ENCODE peak calls at places on chromosomes 4 and X, in six cellular contexts. A, I, D, B, V and Q are unnamed samples.

GRCh38 chr4:20251796-20252655 is at the start of gene SLIT2:
- DNase-seq in A (peak), I (peak), D (peak), B (peak), V (no peak), Q (peak)

GRCh38 chr4:125735107-125735506 is 420.4 kb downstream of the FAT4 start:
- DNase-seq in A (peak), I (peak), D (peak), B (peak), V (no peak), Q (peak)

GRCh38 chr4:150004481-150004880 is 73.8 kb upstream of the DCLK2 start:
- DNase-seq in A (no peak), I (peak), D (peak), B (no peak), V (no peak), Q (no peak)

GRCh38 chrX:38060331-38060878 is 54.1 kb downstream of the SYTL5 start:
- DNase-seq in A (no peak), I (no peak), D (no peak), B (no peak), V (no peak), Q (no peak)

GRCh38 chr4:123497328-123497727 is 100.7 kb downstream of the SPRY1 start:
- DNase-seq in A (no peak), I (no peak), D (no peak), B (no peak), V (no peak), Q (no peak)

GRCh38 chr4:25908491-25908901 is 5.5 kb upstream of the SMIM20 start:
- DNase-seq in A (no peak), I (peak), D (peak), B (no peak), V (no peak), Q (peak)

GRCh38 chr4:89287945-89288344 is 19.7 kb downstream of the GPRIN3 start:
- DNase-seq in A (no peak), I (no peak), D (no peak), B (no peak), V (no peak), Q (no peak)

GRCh38 chrX:37746268-37746931 is 33.5 kb upstream of the CYBB start:
- DNase-seq in A (no peak), I (peak), D (no peak), B (no peak), V (no peak), Q (peak)

GRCh38 chr4:53122280-53123116 is 243.4 kb downstream of the SCFD2 start:
- DNase-seq in A (no peak), I (peak), D (no peak), B (no peak), V (no peak), Q (peak)

GRCh38 chr4:71841336-71841735 is 57.5 kb upstream of the GC start:
- DNase-seq in A (no peak), I (peak), D (no peak), B (no peak), V (no peak), Q (no peak)

GRCh38 chr4:145130788-145131398 is 32.8 kb downstream of the ABCE1 start:
- DNase-seq in A (no peak), I (peak), D (peak), B (no peak), V (no peak), Q (peak)

GRCh38 chr4:100168521-100168920 is 21.7 kb downstream of the DDIT4L start:
- DNase-seq in A (no peak), I (peak), D (peak), B (no peak), V (no peak), Q (no peak)

GRCh38 chr4:39655866-39656265 is 17.2 kb upstream of the SMIM14 start:
- DNase-seq in A (no peak), I (peak), D (peak), B (no peak), V (no peak), Q (no peak)

GRCh38 chrX:68433155-68433980 is at the start of gene OPHN1:
- DNase-seq in A (peak), I (peak), D (peak), B (peak), V (peak), Q (peak)

GRCh38 chrX:38672646-38673045 is 111.3 kb downstream of the TSPAN7 start:
- DNase-seq in A (no peak), I (no peak), D (no peak), B (no peak), V (no peak), Q (no peak)

GRCh38 chrX:74293343-74293946 is 10.5 kb upstream of the ZCCHC13 start:
- DNase-seq in A (peak), I (peak), D (peak), B (peak), V (no peak), Q (peak)

GRCh38 chr4:80091184-80091583 is 18.2 kb upstream of the ANTXR2 start:
- DNase-seq in A (no peak), I (no peak), D (peak), B (no peak), V (no peak), Q (no peak)

GRCh38 chr4:62644372-62644771 is 1444.2 kb downstream of the ADGRL3 start:
- DNase-seq in A (peak), I (peak), D (no peak), B (peak), V (no peak), Q (no peak)

GRCh38 chrX:40262641-40263560 is 165.1 kb upstream of the BCOR start:
- DNase-seq in A (no peak), I (peak), D (peak), B (no peak), V (no peak), Q (peak)

GRCh38 chrX:49761481-49761880 is 65.7 kb upstream of the PAGE1 start:
- DNase-seq in A (no peak), I (peak), D (peak), B (peak), V (no peak), Q (peak)

GRCh38 chr4:60682901-60683300 is 517.2 kb upstream of the ADGRL3 start:
- DNase-seq in A (no peak), I (no peak), D (peak), B (no peak), V (no peak), Q (no peak)

GRCh38 chr4:28886934-28887333 is 1833.2 kb upstream of the PCDH7 start:
- DNase-seq in A (no peak), I (peak), D (peak), B (no peak), V (no peak), Q (no peak)

GRCh38 chr4:4659871-4660651 is 118.2 kb upstream of the STX18 start:
- DNase-seq in A (no peak), I (peak), D (peak), B (no peak), V (no peak), Q (no peak)

GRCh38 chr4:28373601-28374000 is 1513.0 kb downstream of the STIM2 start:
- DNase-seq in A (no peak), I (no peak), D (peak), B (no peak), V (no peak), Q (no peak)

GRCh38 chrX:39967348-39967747 is 130.4 kb downstream of the BCOR start:
- DNase-seq in A (no peak), I (no peak), D (peak), B (no peak), V (no peak), Q (no peak)

GRCh38 chrX:20742106-20742505 is 475.4 kb upstream of the RPS6KA3 start:
- DNase-seq in A (no peak), I (no peak), D (no peak), B (no peak), V (no peak), Q (no peak)

GRCh38 chr4:137267024-137267423 is 265.3 kb downstream of the PCDH18 start:
- DNase-seq in A (no peak), I (no peak), D (peak), B (no peak), V (no peak), Q (peak)

GRCh38 chr4:24278693-24279092 is 305.7 kb downstream of the DHX15 start:
- DNase-seq in A (no peak), I (peak), D (peak), B (no peak), V (no peak), Q (no peak)

GRCh38 chrX:18354369-18355329 is at the start of gene SCML2:
- DNase-seq in A (peak), I (peak), D (peak), B (peak), V (no peak), Q (no peak)
- H3K4ac ChIP-seq in A (no peak), I (no peak), D (peak), B (no peak), V (no peak), Q (no peak)

GRCh38 chrX:140817943-140818342 is 108.4 kb downstream of the LINC00632 start:
- DNase-seq in A (no peak), I (peak), D (peak), B (no peak), V (no peak), Q (no peak)
- H4K91ac ChIP-seq in A (no peak), I (no peak), D (no peak), B (no peak), V (no peak), Q (no peak)

GRCh38 chr4:140047017-140047640 is 106.9 kb downstream of the MAML3 start:
- DNase-seq in A (peak), I (no peak), D (no peak), B (no peak), V (no peak), Q (peak)

GRCh38 chr4:140048419-140049022 is 105.5 kb downstream of the MAML3 start:
- DNase-seq in A (no peak), I (no peak), D (no peak), B (no peak), V (no peak), Q (no peak)

GRCh38 chr4:140046573-140046972 is 107.4 kb downstream of the MAML3 start:
- DNase-seq in A (no peak), I (no peak), D (no peak), B (no peak), V (no peak), Q (peak)

GRCh38 chr4:140049024-140049923 is 104.7 kb downstream of the MAML3 start:
- DNase-seq in A (peak), I (peak), D (peak), B (peak), V (no peak), Q (peak)

GRCh38 chr4:140047781-140048180 is 106.2 kb downstream of the MAML3 start:
- DNase-seq in A (no peak), I (no peak), D (no peak), B (no peak), V (no peak), Q (no peak)
- H3K4ac ChIP-seq in A (no peak), I (no peak), D (no peak), B (no peak), V (no peak), Q (no peak)

GRCh38 chrX:131831185-131831520 is 191.9 kb upstream of the STK26 start:
- DNase-seq in A (no peak), I (no peak), D (peak), B (no peak), V (no peak), Q (no peak)

GRCh38 chrX:131837325-131837724 is 185.8 kb upstream of the STK26 start:
- DNase-seq in A (no peak), I (no peak), D (no peak), B (no peak), V (no peak), Q (no peak)

GRCh38 chrX:131830400-131831184 is 192.5 kb upstream of the STK26 start:
- DNase-seq in A (peak), I (peak), D (peak), B (peak), V (peak), Q (peak)

GRCh38 chrX:131840799-131841495 is 182.2 kb upstream of the STK26 start:
- DNase-seq in A (no peak), I (no peak), D (no peak), B (no peak), V (no peak), Q (no peak)

DNA sequence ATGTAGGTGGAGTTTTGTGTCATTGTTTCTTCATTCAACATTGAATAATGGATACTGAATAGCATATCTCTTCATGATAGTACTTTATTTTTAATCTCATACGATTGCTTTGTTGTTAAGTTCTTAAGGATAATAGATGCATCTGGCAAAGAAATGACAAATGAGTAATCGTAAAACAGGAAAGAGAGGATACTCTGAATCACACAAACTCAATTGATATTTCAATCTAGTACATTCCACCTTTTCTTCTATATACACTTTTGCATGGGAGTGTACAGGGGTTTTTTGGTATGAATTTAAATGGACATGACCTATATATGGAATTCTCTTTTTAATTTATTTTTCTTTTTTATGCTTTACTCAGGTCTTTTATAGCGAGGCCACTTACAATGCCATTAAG is 186.9 kb upstream of the STK26 start:
- DNase-seq in A (no peak), I (no peak), D (no peak), B (no peak), V (no peak), Q (no peak)
- H4K91ac ChIP-seq in A (no peak), I (no peak), D (no peak), B (no peak), V (no peak), Q (no peak)

DNA sequence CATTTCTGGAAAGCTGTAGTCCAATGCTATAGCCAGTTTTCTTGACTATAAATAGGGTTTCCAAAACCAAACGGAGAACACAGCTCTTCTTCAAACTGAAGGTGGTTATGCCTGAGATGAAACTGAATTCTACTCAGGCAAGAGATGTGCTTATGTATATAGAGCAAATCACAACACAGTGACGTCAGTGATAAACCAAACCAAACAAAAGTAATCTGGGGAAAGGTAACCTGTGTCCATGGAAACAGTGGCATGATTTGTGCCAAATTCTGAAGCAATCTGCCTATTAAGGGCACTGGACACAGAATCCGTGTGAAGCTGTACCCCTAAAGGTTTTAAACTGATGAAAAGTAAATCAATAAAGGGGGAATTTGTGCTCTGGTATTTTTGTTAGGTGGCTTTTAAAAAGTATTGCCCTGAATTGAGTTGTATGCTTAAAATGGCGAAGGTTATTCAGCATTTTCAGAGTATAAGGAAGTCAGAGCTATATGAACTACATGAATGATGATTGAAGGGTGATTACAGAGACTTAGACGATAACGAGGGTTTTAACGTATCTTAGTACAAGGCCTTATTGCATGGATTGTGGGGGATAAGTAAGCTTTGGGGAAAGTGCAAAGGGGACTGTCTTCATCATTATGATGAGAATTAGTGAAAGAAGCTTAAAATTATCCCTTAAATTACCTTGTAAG is 38.6 kb downstream of the NPY5R start:
- DNase-seq in A (no peak), I (no peak), D (no peak), B (no peak), V (no peak), Q (no peak)
- H3K4ac ChIP-seq in A (no peak), I (no peak), D (no peak), B (no peak), V (no peak), Q (no peak)